ENCODE peak calls at places on chromosomes 2 and 18, in five cellular contexts. K is NCI-H2081; D is DND-41; B is CD8-positive, alpha-beta memory T cell; A is non-pigmented ciliary epithelial cell. O is an unnamed sample.

GRCh38 chr2:38997784-38998183 is 108.1 kb downstream of the ARHGEF33 start:
- DNase-seq in B (no peak), D (no peak), A (peak), K (no peak), O (peak)

GRCh38 chr2:214543386-214543955 is 132.6 kb downstream of the VWC2L start:
- DNase-seq in A (peak), K (no peak), D (no peak), B (no peak), O (no peak)

GRCh38 chr2:157261199-157261782 is 3.8 kb downstream of the GALNT5 start:
- DNase-seq in K (no peak), D (peak), B (no peak), A (no peak), O (peak)

GRCh38 chr2:7748717-7749415 is 831.7 kb downstream of the RNF144A start:
- DNase-seq in K (peak), D (peak), B (peak), A (no peak), O (no peak)

GRCh38 chr2:99066075-99066557 is 75.4 kb upstream of the C2orf15 start:
- DNase-seq in D (peak), K (peak), B (no peak), A (no peak), O (peak)

GRCh38 chr2:71468279-71469015 is 15.1 kb downstream of the DYSF start:
- DNase-seq in A (no peak), B (no peak), D (no peak), K (no peak), O (no peak)

GRCh38 chr2:26401739-26402541 is at the start of gene DRC1:
- DNase-seq in K (peak), A (peak), D (no peak), B (no peak), O (peak)

GRCh38 chr2:220144411-220144810 is 517.0 kb downstream of the SLC4A3 start:
- DNase-seq in D (no peak), A (no peak), B (no peak), K (no peak), O (no peak)

GRCh38 chr18:78922856-78923255 is 56.8 kb upstream of the SALL3 start:
- DNase-seq in B (no peak), A (no peak), K (no peak), D (no peak), O (no peak)

O was measured in amniotic epithelial cell.